ENCODE peak calls at places on chromosomes 13 and 19, in nine cellular contexts. U is DMS153; L is SIG-M5; X is cardiac fibroblast; Z is brain microvascular endothelial cell; Y is mucosa of descending colon; V is hypothalamus; E is astrocyte of the spinal cord; G is activated T-helper 9 cell treated with anti-CD3 and anti-CD28 coated beads, Interleukin-2, amount 50 U/mL, for 16 hours. N is an unnamed sample.

GRCh38 chr13:49303533-49304252 is 56.0 kb downstream of the CDADC1 start:
- DNase-seq in V (no peak), U (no peak), L (no peak), E (no peak), X (no peak), Z (no peak), Y (no peak), G (no peak), N (peak)

GRCh38 chr19:5706876-5707573 is 12.9 kb downstream of the LONP1 start:
- DNase-seq in Y (no peak), L (no peak), V (no peak), G (no peak), E (no peak), X (no peak), U (no peak), Z (no peak), N (no peak)

GRCh38 chr19:19250196-19250801 is 22.8 kb downstream of the TM6SF2 start:
- DNase-seq in X (no peak), G (no peak), L (no peak), E (no peak), Z (no peak), V (no peak), U (no peak), Y (no peak), N (no peak)

GRCh38 chr13:94140027-94140426 is 339.5 kb downstream of the DCT start:
- DNase-seq in Y (no peak), V (no peak), L (no peak), U (no peak), G (no peak), Z (no peak), X (no peak), E (no peak), N (no peak)

GRCh38 chr13:46311217-46311616 is 75.8 kb downstream of the RUBCNL start:
- DNase-seq in Z (no peak), L (no peak), X (no peak), Y (no peak), E (no peak), U (no peak), V (no peak), G (no peak), N (no peak)

GRCh38 chr19:48342841-48343540 is 17.6 kb downstream of the EMP3 start:
- DNase-seq in Z (peak), X (no peak), G (no peak), E (peak), L (no peak), V (no peak), Y (no peak), U (no peak), N (peak)

GRCh38 chr19:13817018-13817614 is 21.9 kb downstream of the ZSWIM4 start:
- DNase-seq in X (no peak), Z (no peak), U (peak), V (no peak), E (no peak), L (no peak), G (no peak), Y (peak), N (no peak)

GRCh38 chr19:37251308-37252229 is 33.6 kb downstream of the ZNF383 start:
- DNase-seq in X (peak), U (peak), Z (peak), E (peak), Y (peak), L (no peak), V (peak), G (peak), N (peak)

GRCh38 chr13:27482996-27483395 is 32.6 kb upstream of the MTIF3 start:
- DNase-seq in X (no peak), L (peak), Z (no peak), G (no peak), V (no peak), Y (no peak), E (no peak), U (no peak), N (no peak)

GRCh38 chr13:33284016-33284415 is 1.5 kb downstream of the STARD13 start:
- DNase-seq in X (peak), E (peak), U (no peak), Y (no peak), Z (peak), L (no peak), V (no peak), G (no peak), N (no peak)

GRCh38 chr13:108213946-108214345 is 1.4 kb downstream of the LIG4 start:
- DNase-seq in L (no peak), V (no peak), X (no peak), U (peak), Y (no peak), G (no peak), E (no peak), Z (no peak), N (no peak)